ENCODE peak calls at places on chromosomes 16 and 17, in five cellular contexts. J is spleen, K is foreskin fibroblast, Y is left lung, G is mucosa of descending colon. M is an unnamed sample.

GRCh38 chr16:66562409-66562808 is 3.8 kb upstream of the CMTM1 start:
- DNase-seq in G (no peak), J (no peak), K (no peak), Y (no peak), M (no peak)

GRCh38 chr16:11250091-11250785 is 5.8 kb downstream of the SOCS1 start:
- DNase-seq in K (peak), G (no peak), Y (no peak), J (no peak), M (peak)

GRCh38 chr16:77501260-77501659 is 66.4 kb upstream of the ADAMTS18 start:
- DNase-seq in G (no peak), K (no peak), J (no peak), Y (no peak), M (no peak)

GRCh38 chr17:78168906-78169793 is 769 bp downstream of the SYNGR2 start:
- DNase-seq in K (peak), J (peak), Y (peak), G (peak), M (peak)

GRCh38 chr17:13572581-13572980 is 29.1 kb downstream of the HS3ST3A1 start:
- DNase-seq in K (peak), J (no peak), Y (no peak), G (no peak), M (no peak)

GRCh38 chr17:70091681-70092080 is 16.7 kb downstream of the KCNJ16 start:
- DNase-seq in Y (no peak), J (no peak), G (no peak), K (no peak), M (no peak)

GRCh38 chr16:80569440-80570105 is 28.8 kb downstream of the DYNLRB2 start:
- DNase-seq in Y (no peak), K (peak), J (no peak), G (no peak), M (peak)

GRCh38 chr17:77829871-77830799 is 128.4 kb upstream of the TNRC6C start:
- DNase-seq in K (peak), G (no peak), J (peak), Y (no peak), M (peak)

GRCh38 chr17:76538281-76538931 is 897 bp upstream of the CYGB start:
- DNase-seq in K (no peak), Y (no peak), G (peak), J (peak), M (no peak)

GRCh38 chr16:2983706-2984136 is 3.5 kb upstream of the PKMYT1 start:
- DNase-seq in J (peak), Y (peak), K (peak), G (peak), M (peak)

GRCh38 chr17:76254275-76254674 is 10.9 kb upstream of the UBALD2 start:
- DNase-seq in K (no peak), G (no peak), J (no peak), Y (no peak), M (no peak)

GRCh38 chr17:17701112-17701511 is 19.9 kb downstream of the RAI1 start:
- DNase-seq in K (no peak), J (no peak), Y (no peak), G (no peak), M (no peak)

GRCh38 chr16:89431616-89432015 is 58.7 kb downstream of the ANKRD11 start:
- DNase-seq in Y (no peak), J (no peak), K (peak), G (no peak), M (no peak)

GRCh38 chr17:58265266-58265665 is 15.5 kb downstream of the MPO start:
- DNase-seq in K (no peak), Y (no peak), J (no peak), G (no peak), M (no peak)

DNA sequence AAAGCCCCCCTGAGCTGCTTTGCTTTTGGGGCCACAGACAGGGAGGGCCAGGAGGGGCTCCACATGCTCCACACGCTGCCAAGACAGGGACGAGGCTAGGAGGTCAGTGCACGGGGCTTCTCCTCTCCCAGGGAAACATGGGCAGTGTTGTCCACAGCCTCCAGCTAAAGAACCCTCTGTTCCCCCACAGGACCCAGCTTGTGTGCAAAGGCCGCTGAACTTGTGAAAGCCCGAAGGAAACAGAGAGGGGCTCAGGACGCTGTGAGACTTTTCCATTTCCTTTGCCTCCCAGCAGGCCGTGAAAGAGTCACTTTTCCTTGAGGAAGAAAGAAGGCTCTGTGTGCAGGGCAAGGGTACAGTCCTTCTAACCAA is 9.7 kb downstream of the CDRT4 start:
- DNase-seq in Y (no peak), K (no peak), G (no peak), J (no peak), M (no peak)
- H3K4me3 ChIP-seq in Y (no peak), K (no peak), G (no peak), J (no peak), M (no peak)

GRCh38 chr16:13839577-13839976 is 80.4 kb upstream of the ERCC4 start:
- DNase-seq in K (no peak), Y (no peak), J (no peak), G (no peak), M (no peak)
- TF ChIP-seq CTCF in K (no peak), Y (no peak), J (no peak), G (no peak), M (no peak)

DNA sequence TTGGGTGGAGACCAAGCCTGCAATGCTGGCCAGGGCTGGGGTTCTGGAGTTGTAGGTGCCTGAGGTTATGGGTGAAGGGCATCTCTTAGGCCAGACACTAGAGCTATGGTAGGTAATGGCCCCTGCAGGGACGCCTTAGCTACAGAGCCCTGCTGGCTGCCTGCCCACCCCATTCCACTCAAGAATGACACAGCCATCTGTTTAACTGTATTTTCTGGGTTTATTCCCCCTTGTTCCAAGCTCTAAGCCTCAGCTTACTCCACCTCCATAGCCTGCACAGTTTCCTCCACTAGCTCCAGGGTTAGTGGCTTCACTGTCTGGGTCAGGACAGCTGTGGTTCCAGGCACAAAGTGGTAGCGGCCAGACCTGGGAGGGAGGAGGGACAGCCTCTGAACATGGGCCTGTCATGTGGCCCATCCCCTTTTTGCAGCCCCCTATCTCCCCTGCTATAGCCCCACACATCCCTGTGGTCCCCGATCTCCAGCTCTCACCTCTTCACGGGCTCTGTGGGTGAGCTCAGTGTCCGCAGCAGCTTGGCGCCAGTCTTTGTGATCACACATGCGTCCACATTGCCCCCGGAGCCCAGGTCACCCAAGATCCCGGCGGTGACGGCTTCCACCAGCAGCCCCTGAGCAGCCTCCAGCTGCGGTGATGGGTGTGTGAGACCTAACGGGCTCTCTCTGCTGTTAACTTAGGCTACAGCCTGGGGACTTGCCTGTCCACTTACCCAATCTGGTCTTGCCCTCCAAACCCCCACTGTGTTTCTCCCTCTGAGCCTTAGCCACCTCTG is 2.1 kb downstream of the PSMB10 start:
- DNase-seq in K (peak), Y (no peak), G (no peak), J (peak), M (no peak)
- H3K4me3 ChIP-seq in K (peak), Y (peak), G (no peak), J (no peak), M (peak)

GRCh38 chr17:34321981-34322380 is 2.7 kb downstream of the CCL8 start:
- DNase-seq in Y (no peak), G (no peak), J (no peak), K (no peak), M (no peak)

GRCh38 chr17:34313164-34313563 is 6.1 kb upstream of the CCL8 start:
- DNase-seq in G (no peak), J (no peak), K (peak), Y (no peak), M (no peak)

GRCh38 chr17:34314279-34314678 is 5.0 kb upstream of the CCL8 start:
- DNase-seq in K (peak), J (no peak), G (no peak), Y (no peak), M (no peak)

GRCh38 chr17:34319087-34319486 is at the start of gene CCL8:
- DNase-seq in J (no peak), G (no peak), K (no peak), Y (no peak), M (no peak)

GRCh38 chr17:34318474-34318873 is 761 bp upstream of the CCL8 start:
- DNase-seq in G (peak), J (no peak), K (no peak), Y (no peak), M (no peak)
- TF ChIP-seq CTCF in G (no peak), J (no peak), K (no peak), Y (no peak), M (no peak)

DNA sequence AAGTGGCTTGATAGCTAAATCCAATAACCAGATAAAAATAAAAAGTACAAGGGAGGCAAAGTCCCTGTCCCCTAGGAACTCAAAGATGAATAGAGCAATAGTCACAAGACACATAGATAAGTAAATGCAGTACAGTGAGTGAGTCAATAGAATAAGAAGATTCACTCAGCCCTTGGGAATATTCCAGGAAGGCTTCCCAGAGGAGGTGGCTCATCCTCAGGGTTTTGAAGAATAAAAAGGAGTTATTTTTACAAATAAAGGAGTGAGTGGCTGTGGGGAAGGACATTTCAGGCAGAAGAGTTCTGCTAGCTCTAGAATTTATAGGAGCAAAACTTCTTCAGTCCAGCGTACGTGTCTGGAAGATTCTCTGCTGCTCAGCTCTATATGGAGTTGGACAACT is 177.4 kb upstream of the SDK2 start:
- DNase-seq in K (no peak), J (no peak), Y (no peak), G (no peak), M (no peak)
- H3K4me3 ChIP-seq in K (no peak), J (no peak), Y (no peak), G (no peak), M (no peak)

GRCh38 chr16:78775161-78775561 is 675.7 kb downstream of the WWOX start:
- DNase-seq in G (no peak), K (no peak), Y (no peak), J (no peak), M (no peak)

GRCh38 chr16:78773316-78773715 is 673.9 kb downstream of the WWOX start:
- DNase-seq in Y (no peak), G (no peak), K (no peak), J (no peak), M (no peak)

GRCh38 chr16:78768226-78768625 is 668.8 kb downstream of the WWOX start:
- DNase-seq in Y (no peak), J (no peak), G (no peak), K (no peak), M (no peak)

GRCh38 chr16:78768723-78769122 is 669.3 kb downstream of the WWOX start:
- DNase-seq in G (no peak), K (no peak), Y (no peak), J (no peak), M (no peak)

GRCh38 chr16:78770353-78771091 is 671.1 kb downstream of the WWOX start:
- DNase-seq in Y (peak), K (no peak), G (peak), J (peak), M (no peak)
- TF ChIP-seq CTCF in Y (peak), K (peak), G (peak), J (peak), M (peak)